ENCODE peak calls at places on chromosomes 5 and 9, in six cellular contexts. One of them, this sample, is unnamed.

GRCh38 chr5:169146158-169146557 is 154.8 kb downstream of the SLIT3 start:
- DNase-seq in anterior cingulate cortex: no peak
- DNase-seq in activated CD4-positive, CD25-positive, alpha-beta regulatory T cell treated with anti-CD3 and anti-CD28 coated beads, Interleukin-2, amount 50 U/mL, for 16 hours: no peak
- DNase-seq in AG20443: peak
- DNase-seq in stimulated activated CD4-positive, alpha-beta T cell treated with anti-CD3 and anti-CD28 coated beads, Interleukin-1b, Interleukin-23, amount 100 ng/mL, for 1 hour: no peak
- DNase-seq in transverse colon: no peak
- DNase-seq in this sample: no peak

GRCh38 chr9:131120620-131121228 is 4.7 kb upstream of the NUP214 start:
- DNase-seq in anterior cingulate cortex: no peak
- DNase-seq in activated CD4-positive, CD25-positive, alpha-beta regulatory T cell treated with anti-CD3 and anti-CD28 coated beads, Interleukin-2, amount 50 U/mL, for 16 hours: no peak
- DNase-seq in AG20443: no peak
- DNase-seq in stimulated activated CD4-positive, alpha-beta T cell treated with anti-CD3 and anti-CD28 coated beads, Interleukin-1b, Interleukin-23, amount 100 ng/mL, for 1 hour: no peak
- DNase-seq in transverse colon: no peak
- DNase-seq in this sample: no peak

GRCh38 chr5:83473344-83474169 is 2.0 kb downstream of the VCAN start:
- DNase-seq in anterior cingulate cortex: peak
- DNase-seq in activated CD4-positive, CD25-positive, alpha-beta regulatory T cell treated with anti-CD3 and anti-CD28 coated beads, Interleukin-2, amount 50 U/mL, for 16 hours: no peak
- DNase-seq in AG20443: peak
- DNase-seq in stimulated activated CD4-positive, alpha-beta T cell treated with anti-CD3 and anti-CD28 coated beads, Interleukin-1b, Interleukin-23, amount 100 ng/mL, for 1 hour: no peak
- DNase-seq in transverse colon: peak
- DNase-seq in this sample: peak

GRCh38 chr9:70902705-70903131 is 218.7 kb downstream of the TRPM3 start:
- DNase-seq in anterior cingulate cortex: no peak
- DNase-seq in activated CD4-positive, CD25-positive, alpha-beta regulatory T cell treated with anti-CD3 and anti-CD28 coated beads, Interleukin-2, amount 50 U/mL, for 16 hours: no peak
- DNase-seq in AG20443: peak
- DNase-seq in stimulated activated CD4-positive, alpha-beta T cell treated with anti-CD3 and anti-CD28 coated beads, Interleukin-1b, Interleukin-23, amount 100 ng/mL, for 1 hour: no peak
- DNase-seq in transverse colon: no peak
- DNase-seq in this sample: peak

GRCh38 chr9:31275419-31275818 is 1109.0 kb upstream of the ACO1 start:
- DNase-seq in anterior cingulate cortex: no peak
- DNase-seq in activated CD4-positive, CD25-positive, alpha-beta regulatory T cell treated with anti-CD3 and anti-CD28 coated beads, Interleukin-2, amount 50 U/mL, for 16 hours: no peak
- DNase-seq in AG20443: no peak
- DNase-seq in stimulated activated CD4-positive, alpha-beta T cell treated with anti-CD3 and anti-CD28 coated beads, Interleukin-1b, Interleukin-23, amount 100 ng/mL, for 1 hour: no peak
- DNase-seq in transverse colon: no peak
- DNase-seq in this sample: no peak

GRCh38 chr5:1268666-1269065 is 26.2 kb downstream of the TERT start:
- DNase-seq in anterior cingulate cortex: no peak
- DNase-seq in activated CD4-positive, CD25-positive, alpha-beta regulatory T cell treated with anti-CD3 and anti-CD28 coated beads, Interleukin-2, amount 50 U/mL, for 16 hours: no peak
- DNase-seq in AG20443: no peak
- DNase-seq in stimulated activated CD4-positive, alpha-beta T cell treated with anti-CD3 and anti-CD28 coated beads, Interleukin-1b, Interleukin-23, amount 100 ng/mL, for 1 hour: no peak
- DNase-seq in transverse colon: no peak
- DNase-seq in this sample: no peak

GRCh38 chr9:13364271-13364670 is 84.8 kb upstream of the MPDZ start:
- DNase-seq in anterior cingulate cortex: no peak
- DNase-seq in activated CD4-positive, CD25-positive, alpha-beta regulatory T cell treated with anti-CD3 and anti-CD28 coated beads, Interleukin-2, amount 50 U/mL, for 16 hours: no peak
- DNase-seq in AG20443: peak
- DNase-seq in stimulated activated CD4-positive, alpha-beta T cell treated with anti-CD3 and anti-CD28 coated beads, Interleukin-1b, Interleukin-23, amount 100 ng/mL, for 1 hour: no peak
- DNase-seq in transverse colon: no peak
- DNase-seq in this sample: no peak

GRCh38 chr9:122348791-122349190 is 22.0 kb upstream of the PTGS1 start:
- DNase-seq in anterior cingulate cortex: no peak
- DNase-seq in activated CD4-positive, CD25-positive, alpha-beta regulatory T cell treated with anti-CD3 and anti-CD28 coated beads, Interleukin-2, amount 50 U/mL, for 16 hours: no peak
- DNase-seq in AG20443: no peak
- DNase-seq in stimulated activated CD4-positive, alpha-beta T cell treated with anti-CD3 and anti-CD28 coated beads, Interleukin-1b, Interleukin-23, amount 100 ng/mL, for 1 hour: no peak
- DNase-seq in transverse colon: no peak
- DNase-seq in this sample: no peak

GRCh38 chr5:143350790-143351603 is 52.5 kb downstream of the NR3C1 start:
- DNase-seq in anterior cingulate cortex: no peak
- DNase-seq in activated CD4-positive, CD25-positive, alpha-beta regulatory T cell treated with anti-CD3 and anti-CD28 coated beads, Interleukin-2, amount 50 U/mL, for 16 hours: no peak
- DNase-seq in AG20443: peak
- DNase-seq in stimulated activated CD4-positive, alpha-beta T cell treated with anti-CD3 and anti-CD28 coated beads, Interleukin-1b, Interleukin-23, amount 100 ng/mL, for 1 hour: no peak
- DNase-seq in transverse colon: no peak
- DNase-seq in this sample: no peak

GRCh38 chr5:167900521-167900920 is 390.9 kb upstream of the WWC1 start:
- DNase-seq in anterior cingulate cortex: no peak
- DNase-seq in activated CD4-positive, CD25-positive, alpha-beta regulatory T cell treated with anti-CD3 and anti-CD28 coated beads, Interleukin-2, amount 50 U/mL, for 16 hours: no peak
- DNase-seq in AG20443: no peak
- DNase-seq in stimulated activated CD4-positive, alpha-beta T cell treated with anti-CD3 and anti-CD28 coated beads, Interleukin-1b, Interleukin-23, amount 100 ng/mL, for 1 hour: no peak
- DNase-seq in transverse colon: no peak
- DNase-seq in this sample: no peak

GRCh38 chr5:178473858-178474257 is 116.3 kb downstream of the COL23A1 start:
- DNase-seq in anterior cingulate cortex: no peak
- DNase-seq in activated CD4-positive, CD25-positive, alpha-beta regulatory T cell treated with anti-CD3 and anti-CD28 coated beads, Interleukin-2, amount 50 U/mL, for 16 hours: no peak
- DNase-seq in AG20443: no peak
- DNase-seq in stimulated activated CD4-positive, alpha-beta T cell treated with anti-CD3 and anti-CD28 coated beads, Interleukin-1b, Interleukin-23, amount 100 ng/mL, for 1 hour: no peak
- DNase-seq in transverse colon: no peak
- DNase-seq in this sample: no peak

GRCh38 chr5:16135003-16135402 is 44.6 kb downstream of the MARCHF11 start:
- DNase-seq in anterior cingulate cortex: no peak
- DNase-seq in activated CD4-positive, CD25-positive, alpha-beta regulatory T cell treated with anti-CD3 and anti-CD28 coated beads, Interleukin-2, amount 50 U/mL, for 16 hours: no peak
- DNase-seq in AG20443: no peak
- DNase-seq in stimulated activated CD4-positive, alpha-beta T cell treated with anti-CD3 and anti-CD28 coated beads, Interleukin-1b, Interleukin-23, amount 100 ng/mL, for 1 hour: no peak
- DNase-seq in transverse colon: no peak
- DNase-seq in this sample: no peak

GRCh38 chr5:125398466-125398865 is 652.0 kb upstream of the ZNF608 start:
- DNase-seq in anterior cingulate cortex: no peak
- DNase-seq in activated CD4-positive, CD25-positive, alpha-beta regulatory T cell treated with anti-CD3 and anti-CD28 coated beads, Interleukin-2, amount 50 U/mL, for 16 hours: no peak
- DNase-seq in AG20443: no peak
- DNase-seq in stimulated activated CD4-positive, alpha-beta T cell treated with anti-CD3 and anti-CD28 coated beads, Interleukin-1b, Interleukin-23, amount 100 ng/mL, for 1 hour: no peak
- DNase-seq in transverse colon: no peak
- DNase-seq in this sample: no peak

GRCh38 chr9:134328341-134328840 is 2.1 kb downstream of the RXRA start:
- DNase-seq in anterior cingulate cortex: no peak
- DNase-seq in activated CD4-positive, CD25-positive, alpha-beta regulatory T cell treated with anti-CD3 and anti-CD28 coated beads, Interleukin-2, amount 50 U/mL, for 16 hours: no peak
- DNase-seq in AG20443: no peak
- DNase-seq in stimulated activated CD4-positive, alpha-beta T cell treated with anti-CD3 and anti-CD28 coated beads, Interleukin-1b, Interleukin-23, amount 100 ng/mL, for 1 hour: no peak
- DNase-seq in transverse colon: peak
- DNase-seq in this sample: no peak

GRCh38 chr5:1651250-1651649 is 127.5 kb upstream of the LPCAT1 start:
- DNase-seq in anterior cingulate cortex: no peak
- DNase-seq in activated CD4-positive, CD25-positive, alpha-beta regulatory T cell treated with anti-CD3 and anti-CD28 coated beads, Interleukin-2, amount 50 U/mL, for 16 hours: no peak
- DNase-seq in AG20443: no peak
- DNase-seq in stimulated activated CD4-positive, alpha-beta T cell treated with anti-CD3 and anti-CD28 coated beads, Interleukin-1b, Interleukin-23, amount 100 ng/mL, for 1 hour: no peak
- DNase-seq in transverse colon: no peak
- DNase-seq in this sample: no peak

GRCh38 chr5:62306494-62307363 is 723 bp downstream of the KIF2A start:
- DNase-seq in anterior cingulate cortex: no peak
- DNase-seq in activated CD4-positive, CD25-positive, alpha-beta regulatory T cell treated with anti-CD3 and anti-CD28 coated beads, Interleukin-2, amount 50 U/mL, for 16 hours: peak
- DNase-seq in AG20443: peak
- DNase-seq in stimulated activated CD4-positive, alpha-beta T cell treated with anti-CD3 and anti-CD28 coated beads, Interleukin-1b, Interleukin-23, amount 100 ng/mL, for 1 hour: no peak
- DNase-seq in transverse colon: peak
- DNase-seq in this sample: peak

GRCh38 chr9:87714819-87715218 is 11.1 kb upstream of the CTSL start:
- DNase-seq in anterior cingulate cortex: no peak
- DNase-seq in activated CD4-positive, CD25-positive, alpha-beta regulatory T cell treated with anti-CD3 and anti-CD28 coated beads, Interleukin-2, amount 50 U/mL, for 16 hours: no peak
- DNase-seq in AG20443: peak
- DNase-seq in stimulated activated CD4-positive, alpha-beta T cell treated with anti-CD3 and anti-CD28 coated beads, Interleukin-1b, Interleukin-23, amount 100 ng/mL, for 1 hour: no peak
- DNase-seq in transverse colon: peak
- DNase-seq in this sample: no peak

GRCh38 chr9:125747765-125748510 is 765 bp downstream of the PBX3 start:
- DNase-seq in anterior cingulate cortex: no peak
- DNase-seq in activated CD4-positive, CD25-positive, alpha-beta regulatory T cell treated with anti-CD3 and anti-CD28 coated beads, Interleukin-2, amount 50 U/mL, for 16 hours: no peak
- DNase-seq in AG20443: peak
- DNase-seq in stimulated activated CD4-positive, alpha-beta T cell treated with anti-CD3 and anti-CD28 coated beads, Interleukin-1b, Interleukin-23, amount 100 ng/mL, for 1 hour: no peak
- DNase-seq in transverse colon: peak
- DNase-seq in this sample: no peak

GRCh38 chr5:149904977-149905376 is 39.6 kb downstream of the PDE6A start:
- DNase-seq in anterior cingulate cortex: no peak
- DNase-seq in activated CD4-positive, CD25-positive, alpha-beta regulatory T cell treated with anti-CD3 and anti-CD28 coated beads, Interleukin-2, amount 50 U/mL, for 16 hours: no peak
- DNase-seq in AG20443: no peak
- DNase-seq in stimulated activated CD4-positive, alpha-beta T cell treated with anti-CD3 and anti-CD28 coated beads, Interleukin-1b, Interleukin-23, amount 100 ng/mL, for 1 hour: no peak
- DNase-seq in transverse colon: peak
- DNase-seq in this sample: no peak

GRCh38 chr9:120348951-120349429 is 231.0 kb downstream of the CDK5RAP2 start:
- DNase-seq in anterior cingulate cortex: peak
- DNase-seq in activated CD4-positive, CD25-positive, alpha-beta regulatory T cell treated with anti-CD3 and anti-CD28 coated beads, Interleukin-2, amount 50 U/mL, for 16 hours: no peak
- DNase-seq in AG20443: peak
- DNase-seq in stimulated activated CD4-positive, alpha-beta T cell treated with anti-CD3 and anti-CD28 coated beads, Interleukin-1b, Interleukin-23, amount 100 ng/mL, for 1 hour: no peak
- DNase-seq in transverse colon: no peak
- DNase-seq in this sample: peak

GRCh38 chr5:145834917-145835838 is at the start of gene PRELID2:
- DNase-seq in anterior cingulate cortex: peak
- DNase-seq in activated CD4-positive, CD25-positive, alpha-beta regulatory T cell treated with anti-CD3 and anti-CD28 coated beads, Interleukin-2, amount 50 U/mL, for 16 hours: peak
- DNase-seq in AG20443: peak
- DNase-seq in stimulated activated CD4-positive, alpha-beta T cell treated with anti-CD3 and anti-CD28 coated beads, Interleukin-1b, Interleukin-23, amount 100 ng/mL, for 1 hour: no peak
- DNase-seq in transverse colon: peak
- DNase-seq in this sample: peak

GRCh38 chr5:79859588-79859987 is 131.5 kb downstream of the MTX3 start:
- DNase-seq in anterior cingulate cortex: no peak
- DNase-seq in activated CD4-positive, CD25-positive, alpha-beta regulatory T cell treated with anti-CD3 and anti-CD28 coated beads, Interleukin-2, amount 50 U/mL, for 16 hours: no peak
- DNase-seq in AG20443: no peak
- DNase-seq in stimulated activated CD4-positive, alpha-beta T cell treated with anti-CD3 and anti-CD28 coated beads, Interleukin-1b, Interleukin-23, amount 100 ng/mL, for 1 hour: no peak
- DNase-seq in transverse colon: no peak
- DNase-seq in this sample: no peak

GRCh38 chr5:168851902-168852321 is 272.7 kb upstream of the PANK3 start:
- DNase-seq in anterior cingulate cortex: no peak
- DNase-seq in activated CD4-positive, CD25-positive, alpha-beta regulatory T cell treated with anti-CD3 and anti-CD28 coated beads, Interleukin-2, amount 50 U/mL, for 16 hours: no peak
- DNase-seq in AG20443: no peak
- DNase-seq in stimulated activated CD4-positive, alpha-beta T cell treated with anti-CD3 and anti-CD28 coated beads, Interleukin-1b, Interleukin-23, amount 100 ng/mL, for 1 hour: no peak
- DNase-seq in transverse colon: no peak
- DNase-seq in this sample: no peak

GRCh38 chr9:24095246-24095645 is 269.2 kb upstream of the ELAVL2 start:
- DNase-seq in anterior cingulate cortex: no peak
- DNase-seq in activated CD4-positive, CD25-positive, alpha-beta regulatory T cell treated with anti-CD3 and anti-CD28 coated beads, Interleukin-2, amount 50 U/mL, for 16 hours: no peak
- DNase-seq in AG20443: no peak
- DNase-seq in stimulated activated CD4-positive, alpha-beta T cell treated with anti-CD3 and anti-CD28 coated beads, Interleukin-1b, Interleukin-23, amount 100 ng/mL, for 1 hour: no peak
- DNase-seq in transverse colon: no peak
- DNase-seq in this sample: peak

GRCh38 chr5:53819482-53819881 is 259.0 kb downstream of the NDUFS4 start:
- DNase-seq in anterior cingulate cortex: no peak
- DNase-seq in activated CD4-positive, CD25-positive, alpha-beta regulatory T cell treated with anti-CD3 and anti-CD28 coated beads, Interleukin-2, amount 50 U/mL, for 16 hours: no peak
- DNase-seq in AG20443: no peak
- DNase-seq in stimulated activated CD4-positive, alpha-beta T cell treated with anti-CD3 and anti-CD28 coated beads, Interleukin-1b, Interleukin-23, amount 100 ng/mL, for 1 hour: no peak
- DNase-seq in transverse colon: no peak
- DNase-seq in this sample: no peak

GRCh38 chr9:31321256-31321655 is 1063.2 kb upstream of the ACO1 start:
- DNase-seq in anterior cingulate cortex: no peak
- DNase-seq in activated CD4-positive, CD25-positive, alpha-beta regulatory T cell treated with anti-CD3 and anti-CD28 coated beads, Interleukin-2, amount 50 U/mL, for 16 hours: no peak
- DNase-seq in AG20443: no peak
- DNase-seq in stimulated activated CD4-positive, alpha-beta T cell treated with anti-CD3 and anti-CD28 coated beads, Interleukin-1b, Interleukin-23, amount 100 ng/mL, for 1 hour: no peak
- DNase-seq in transverse colon: no peak
- DNase-seq in this sample: no peak

GRCh38 chr5:77449981-77450380 is 42.1 kb downstream of the WDR41 start:
- DNase-seq in anterior cingulate cortex: no peak
- DNase-seq in activated CD4-positive, CD25-positive, alpha-beta regulatory T cell treated with anti-CD3 and anti-CD28 coated beads, Interleukin-2, amount 50 U/mL, for 16 hours: no peak
- DNase-seq in AG20443: no peak
- DNase-seq in stimulated activated CD4-positive, alpha-beta T cell treated with anti-CD3 and anti-CD28 coated beads, Interleukin-1b, Interleukin-23, amount 100 ng/mL, for 1 hour: no peak
- DNase-seq in transverse colon: no peak
- DNase-seq in this sample: no peak

GRCh38 chr9:69762527-69762926 is 2.7 kb upstream of the PTAR1 start:
- DNase-seq in anterior cingulate cortex: no peak
- DNase-seq in activated CD4-positive, CD25-positive, alpha-beta regulatory T cell treated with anti-CD3 and anti-CD28 coated beads, Interleukin-2, amount 50 U/mL, for 16 hours: no peak
- DNase-seq in AG20443: no peak
- DNase-seq in stimulated activated CD4-positive, alpha-beta T cell treated with anti-CD3 and anti-CD28 coated beads, Interleukin-1b, Interleukin-23, amount 100 ng/mL, for 1 hour: no peak
- DNase-seq in transverse colon: no peak
- DNase-seq in this sample: no peak

GRCh38 chr5:17365756-17366155 is 132.3 kb upstream of the TAF11L2 start:
- DNase-seq in anterior cingulate cortex: no peak
- DNase-seq in activated CD4-positive, CD25-positive, alpha-beta regulatory T cell treated with anti-CD3 and anti-CD28 coated beads, Interleukin-2, amount 50 U/mL, for 16 hours: no peak
- DNase-seq in AG20443: no peak
- DNase-seq in stimulated activated CD4-positive, alpha-beta T cell treated with anti-CD3 and anti-CD28 coated beads, Interleukin-1b, Interleukin-23, amount 100 ng/mL, for 1 hour: no peak
- DNase-seq in transverse colon: no peak
- DNase-seq in this sample: peak

GRCh38 chr5:150778103-150778516 is 447 bp upstream of the SMIM3 start:
- DNase-seq in anterior cingulate cortex: no peak
- DNase-seq in activated CD4-positive, CD25-positive, alpha-beta regulatory T cell treated with anti-CD3 and anti-CD28 coated beads, Interleukin-2, amount 50 U/mL, for 16 hours: no peak
- DNase-seq in AG20443: no peak
- DNase-seq in stimulated activated CD4-positive, alpha-beta T cell treated with anti-CD3 and anti-CD28 coated beads, Interleukin-1b, Interleukin-23, amount 100 ng/mL, for 1 hour: no peak
- DNase-seq in transverse colon: no peak
- DNase-seq in this sample: peak

GRCh38 chr5:123438902-123439301 is 15.7 kb upstream of the CEP120 start:
- DNase-seq in anterior cingulate cortex: no peak
- DNase-seq in activated CD4-positive, CD25-positive, alpha-beta regulatory T cell treated with anti-CD3 and anti-CD28 coated beads, Interleukin-2, amount 50 U/mL, for 16 hours: no peak
- DNase-seq in AG20443: no peak
- DNase-seq in stimulated activated CD4-positive, alpha-beta T cell treated with anti-CD3 and anti-CD28 coated beads, Interleukin-1b, Interleukin-23, amount 100 ng/mL, for 1 hour: no peak
- DNase-seq in transverse colon: peak
- DNase-seq in this sample: no peak

GRCh38 chr5:172881691-172882370 is 47.8 kb downstream of the ERGIC1 start:
- DNase-seq in anterior cingulate cortex: no peak
- DNase-seq in activated CD4-positive, CD25-positive, alpha-beta regulatory T cell treated with anti-CD3 and anti-CD28 coated beads, Interleukin-2, amount 50 U/mL, for 16 hours: no peak
- DNase-seq in AG20443: peak
- DNase-seq in stimulated activated CD4-positive, alpha-beta T cell treated with anti-CD3 and anti-CD28 coated beads, Interleukin-1b, Interleukin-23, amount 100 ng/mL, for 1 hour: no peak
- DNase-seq in transverse colon: no peak
- DNase-seq in this sample: no peak

GRCh38 chr9:83359039-83359438 is 179.2 kb downstream of the FRMD3 start:
- DNase-seq in anterior cingulate cortex: no peak
- DNase-seq in activated CD4-positive, CD25-positive, alpha-beta regulatory T cell treated with anti-CD3 and anti-CD28 coated beads, Interleukin-2, amount 50 U/mL, for 16 hours: no peak
- DNase-seq in AG20443: no peak
- DNase-seq in stimulated activated CD4-positive, alpha-beta T cell treated with anti-CD3 and anti-CD28 coated beads, Interleukin-1b, Interleukin-23, amount 100 ng/mL, for 1 hour: no peak
- DNase-seq in transverse colon: no peak
- DNase-seq in this sample: no peak

GRCh38 chr5:134530375-134531077 is 5.1 kb downstream of the JADE2 start:
- DNase-seq in anterior cingulate cortex: no peak
- DNase-seq in activated CD4-positive, CD25-positive, alpha-beta regulatory T cell treated with anti-CD3 and anti-CD28 coated beads, Interleukin-2, amount 50 U/mL, for 16 hours: no peak
- DNase-seq in AG20443: no peak
- DNase-seq in stimulated activated CD4-positive, alpha-beta T cell treated with anti-CD3 and anti-CD28 coated beads, Interleukin-1b, Interleukin-23, amount 100 ng/mL, for 1 hour: no peak
- DNase-seq in transverse colon: no peak
- DNase-seq in this sample: no peak

This sample was measured in cerebellum.